ENCODE peak calls at places on chromosomes 1 and 21, in nine cellular contexts. Y is BJ; C is CD4-positive, alpha-beta T cell; S is CD8-positive, alpha-beta memory T cell; R is nephron progenitor cell; T is spleen; O is RWPE1; E is cardiac septum; U is fibroblast of lung. N is an unnamed sample.

GRCh38 chr1:20449736-20450311 is 36.2 kb downstream of the CAMK2N1 start:
- DNase-seq in C (no peak), T (no peak), O (no peak), R (no peak), Y (no peak), E (no peak), S (no peak), U (peak), N (no peak)

GRCh38 chr1:223331301-223331700 is 32.7 kb downstream of the SUSD4 start:
- DNase-seq in U (peak), C (peak), O (no peak), Y (no peak), E (no peak), R (no peak), S (no peak), T (no peak), N (no peak)

GRCh38 chr1:6795661-6796060 is 10.4 kb downstream of the CAMTA1 start:
- DNase-seq in R (no peak), U (peak), C (no peak), E (no peak), O (no peak), Y (peak), S (no peak), T (no peak), N (no peak)

GRCh38 chr1:64505232-64505943 is 35.5 kb downstream of the CACHD1 start:
- DNase-seq in Y (no peak), C (peak), E (peak), S (peak), T (peak), U (no peak), R (peak), O (no peak), N (peak)

GRCh38 chr1:209743145-209743482 is 12.7 kb upstream of the TRAF3IP3 start:
- DNase-seq in U (peak), T (no peak), C (no peak), E (no peak), Y (no peak), O (no peak), R (no peak), S (no peak), N (no peak)

GRCh38 chr1:234711400-234711799 is 101.4 kb upstream of the IRF2BP2 start:
- DNase-seq in C (no peak), U (peak), O (no peak), S (no peak), T (no peak), Y (no peak), E (no peak), R (no peak), N (no peak)

GRCh38 chr1:119787776-119788175 is 19.1 kb upstream of the HMGCS2 start:
- DNase-seq in Y (no peak), S (no peak), C (no peak), T (no peak), R (no peak), E (no peak), O (no peak), U (peak), N (no peak)

GRCh38 chr21:36860736-36861594 is 105.5 kb downstream of the HLCS start:
- DNase-seq in U (peak), C (no peak), S (no peak), O (peak), R (no peak), Y (peak), T (no peak), E (no peak), N (no peak)

GRCh38 chr1:61237659-61238370 is 155.5 kb downstream of the NFIA start:
- DNase-seq in T (no peak), O (no peak), E (no peak), U (no peak), Y (no peak), R (no peak), S (no peak), C (no peak), N (no peak)

GRCh38 chr1:8096105-8097011 is 70.2 kb upstream of the ERRFI1 start:
- DNase-seq in U (peak), O (peak), T (no peak), E (no peak), R (no peak), Y (peak), S (no peak), C (no peak), N (no peak)

GRCh38 chr1:90502696-90503095 is 214.4 kb downstream of the BARHL2 start:
- DNase-seq in Y (no peak), S (no peak), O (no peak), C (no peak), R (no peak), U (no peak), T (no peak), E (no peak), N (no peak)

GRCh38 chr1:43699281-43699680 is 8.1 kb upstream of the ST3GAL3 start:
- DNase-seq in S (no peak), E (no peak), Y (no peak), T (no peak), C (no peak), R (no peak), O (no peak), U (no peak), N (no peak)

GRCh38 chr1:228794810-228795209 is 59.5 kb downstream of the RHOU start:
- DNase-seq in O (no peak), S (no peak), U (no peak), E (no peak), T (no peak), Y (no peak), R (no peak), C (no peak), N (no peak)

GRCh38 chr1:45925728-45926287 is 122.4 kb downstream of the MAST2 start:
- DNase-seq in R (no peak), C (no peak), E (no peak), Y (no peak), S (no peak), T (no peak), U (no peak), O (no peak), N (no peak)

GRCh38 chr1:171290611-171291010 is 23.4 kb upstream of the FMO4 start:
- DNase-seq in U (no peak), T (no peak), O (no peak), R (no peak), E (no peak), C (no peak), Y (no peak), S (no peak), N (no peak)

GRCh38 chr1:27015260-27015659 is 2.6 kb upstream of the TENT5B start:
- DNase-seq in O (no peak), R (no peak), U (no peak), C (no peak), S (no peak), T (no peak), Y (no peak), E (no peak), N (no peak)

GRCh38 chr21:16535100-16535418 is 805.3 kb downstream of the USP25 start:
- DNase-seq in T (no peak), S (no peak), R (no peak), O (no peak), U (peak), Y (no peak), C (no peak), E (peak), N (peak)

GRCh38 chr1:109531205-109531779 is 8.4 kb upstream of the GPR61 start:
- DNase-seq in C (no peak), U (no peak), O (no peak), T (no peak), E (peak), R (no peak), S (no peak), Y (no peak), N (no peak)

GRCh38 chr21:35204850-35205564 is 155.9 kb upstream of the RUNX1 start:
- DNase-seq in Y (peak), T (peak), S (no peak), E (peak), U (peak), C (no peak), O (no peak), R (no peak), N (no peak)

GRCh38 chr1:192811594-192812239 is 2.9 kb downstream of the RGS2 start:
- DNase-seq in R (no peak), Y (no peak), T (no peak), U (no peak), C (no peak), E (no peak), O (no peak), S (no peak), N (no peak)

GRCh38 chr1:3618904-3619671 is 5.7 kb upstream of the TPRG1L start:
- DNase-seq in R (peak), U (peak), Y (no peak), O (peak), E (peak), C (peak), S (peak), T (peak), N (peak)

GRCh38 chr1:42146916-42147320 is 6.3 kb upstream of the GUCA2B start:
- DNase-seq in U (peak), R (peak), T (no peak), S (peak), E (no peak), Y (no peak), C (peak), O (peak), N (peak)

GRCh38 chr1:205211839-205212241 is 338 bp upstream of the DSTYK start:
- DNase-seq in Y (no peak), R (no peak), O (no peak), T (no peak), S (no peak), E (no peak), C (no peak), U (no peak), N (no peak)

GRCh38 chr1:6513296-6513928 is 21.9 kb upstream of the PLEKHG5 start:
- DNase-seq in U (peak), E (peak), Y (no peak), S (no peak), O (no peak), C (no peak), T (no peak), R (no peak), N (no peak)

GRCh38 chr1:111489604-111490003 is 13.8 kb downstream of the ADORA3 start:
- DNase-seq in S (no peak), Y (no peak), E (no peak), U (no peak), T (no peak), O (no peak), R (no peak), C (no peak), N (no peak)

GRCh38 chr1:244204004-244204403 is 152.9 kb downstream of the ZBTB18 start:
- DNase-seq in T (no peak), O (no peak), Y (no peak), C (no peak), S (no peak), R (no peak), E (no peak), U (no peak), N (no peak)

GRCh38 chr1:167629681-167630567 is at the start of gene RCSD1:
- DNase-seq in S (peak), O (peak), U (peak), Y (no peak), C (peak), T (peak), R (peak), E (peak), N (no peak)

GRCh38 chr1:227947425-227947677 is 381 bp downstream of the WNT9A start:
- DNase-seq in T (peak), R (no peak), O (peak), C (no peak), S (peak), Y (no peak), E (no peak), U (peak), N (no peak)

GRCh38 chr1:239587066-239587465 is 200.7 kb downstream of the CHRM3 start:
- DNase-seq in U (no peak), Y (no peak), S (peak), C (no peak), O (no peak), T (no peak), E (no peak), R (no peak), N (no peak)

GRCh38 chr1:5933050-5933449 is 59.2 kb downstream of the NPHP4 start:
- DNase-seq in O (no peak), U (no peak), T (no peak), C (no peak), S (no peak), E (peak), Y (no peak), R (no peak), N (no peak)

N was measured in BE2C.